ENCODE peak calls at places on chromosomes 5 and 9, in seven cellular contexts. One of them, this sample, is unnamed.

GRCh38 chr9:84238652-84239051 is 101.9 kb downstream of the SLC28A3 start:
- DNase-seq in astrocyte: no peak
- DNase-seq in H9: no peak
- DNase-seq in GM23248: no peak
- DNase-seq in A549: peak
- DNase-seq in neuronal stem cell: no peak
- DNase-seq in neural progenitor cell: no peak
- DNase-seq in this sample: no peak

GRCh38 chr9:105063665-105064247 is 135.8 kb upstream of the ABCA1 start:
- DNase-seq in astrocyte: peak
- DNase-seq in H9: no peak
- DNase-seq in GM23248: peak
- DNase-seq in A549: peak
- DNase-seq in neuronal stem cell: no peak
- DNase-seq in neural progenitor cell: no peak
- DNase-seq in this sample: no peak

GRCh38 chr5:113194125-113194524 is 217.5 kb downstream of the DCP2 start:
- DNase-seq in astrocyte: no peak
- DNase-seq in H9: no peak
- DNase-seq in GM23248: no peak
- DNase-seq in A549: no peak
- DNase-seq in neuronal stem cell: no peak
- DNase-seq in neural progenitor cell: no peak
- DNase-seq in this sample: no peak

GRCh38 chr9:86353591-86354047 is 591 bp downstream of the TUT7 start:
- DNase-seq in astrocyte: no peak
- DNase-seq in H9: no peak
- DNase-seq in GM23248: peak
- DNase-seq in A549: no peak
- DNase-seq in neuronal stem cell: no peak
- DNase-seq in neural progenitor cell: no peak
- DNase-seq in this sample: peak

GRCh38 chr9:4137234-4137633 is 162.6 kb downstream of the GLIS3 start:
- DNase-seq in astrocyte: peak
- DNase-seq in H9: no peak
- DNase-seq in GM23248: peak
- DNase-seq in A549: peak
- DNase-seq in neuronal stem cell: no peak
- DNase-seq in neural progenitor cell: no peak
- DNase-seq in this sample: no peak

GRCh38 chr5:80854583-80854982 is 105.6 kb upstream of the RASGRF2 start:
- DNase-seq in astrocyte: no peak
- DNase-seq in H9: no peak
- DNase-seq in GM23248: no peak
- DNase-seq in A549: no peak
- DNase-seq in neuronal stem cell: no peak
- DNase-seq in neural progenitor cell: no peak
- DNase-seq in this sample: no peak

GRCh38 chr9:100427366-100428263 is 672 bp downstream of the MSANTD3 start:
- DNase-seq in astrocyte: peak
- DNase-seq in H9: peak
- DNase-seq in GM23248: peak
- DNase-seq in A549: peak
- DNase-seq in neuronal stem cell: peak
- DNase-seq in neural progenitor cell: peak
- DNase-seq in this sample: peak

GRCh38 chr9:137236238-137236935 is 4.7 kb upstream of the TUBB4B start:
- DNase-seq in astrocyte: peak
- DNase-seq in H9: peak
- DNase-seq in GM23248: peak
- DNase-seq in A549: peak
- DNase-seq in neuronal stem cell: peak
- DNase-seq in neural progenitor cell: peak
- DNase-seq in this sample: peak

GRCh38 chr9:70470050-70471015 is 55.9 kb upstream of the KLF9 start:
- DNase-seq in astrocyte: no peak
- DNase-seq in H9: no peak
- DNase-seq in GM23248: peak
- DNase-seq in A549: peak
- DNase-seq in neuronal stem cell: no peak
- DNase-seq in neural progenitor cell: no peak
- DNase-seq in this sample: no peak

GRCh38 chr9:90659626-90660364 is 17.2 kb upstream of the DIRAS2 start:
- DNase-seq in astrocyte: peak
- DNase-seq in H9: no peak
- DNase-seq in GM23248: peak
- DNase-seq in A549: no peak
- DNase-seq in neuronal stem cell: no peak
- DNase-seq in neural progenitor cell: no peak
- DNase-seq in this sample: no peak

GRCh38 chr9:72029986-72030385 is 30.4 kb downstream of the C9orf57 start:
- DNase-seq in astrocyte: no peak
- DNase-seq in H9: no peak
- DNase-seq in GM23248: no peak
- DNase-seq in A549: no peak
- DNase-seq in neuronal stem cell: no peak
- DNase-seq in neural progenitor cell: no peak
- DNase-seq in this sample: no peak

GRCh38 chr5:82352146-82352791 is 74.1 kb upstream of the RPS23 start:
- DNase-seq in astrocyte: peak
- DNase-seq in H9: no peak
- DNase-seq in GM23248: peak
- DNase-seq in A549: no peak
- DNase-seq in neuronal stem cell: no peak
- DNase-seq in neural progenitor cell: no peak
- DNase-seq in this sample: no peak

GRCh38 chr5:27038476-27038875 is at the start of gene CDH9:
- DNase-seq in astrocyte: no peak
- DNase-seq in H9: peak
- DNase-seq in GM23248: no peak
- DNase-seq in A549: peak
- DNase-seq in neuronal stem cell: no peak
- DNase-seq in neural progenitor cell: peak
- DNase-seq in this sample: no peak

GRCh38 chr9:105290401-105290800 is 46.0 kb downstream of the SLC44A1 start:
- DNase-seq in astrocyte: peak
- DNase-seq in H9: no peak
- DNase-seq in GM23248: peak
- DNase-seq in A549: no peak
- DNase-seq in neuronal stem cell: no peak
- DNase-seq in neural progenitor cell: no peak
- DNase-seq in this sample: no peak

GRCh38 chr9:94014066-94014654 is 59.0 kb upstream of the BARX1 start:
- DNase-seq in astrocyte: peak
- DNase-seq in H9: no peak
- DNase-seq in GM23248: peak
- DNase-seq in A549: peak
- DNase-seq in neuronal stem cell: peak
- DNase-seq in neural progenitor cell: peak
- DNase-seq in this sample: peak

GRCh38 chr5:133782736-133783135 is 170.4 kb upstream of the FSTL4 start:
- DNase-seq in astrocyte: no peak
- DNase-seq in H9: peak
- DNase-seq in GM23248: no peak
- DNase-seq in A549: no peak
- DNase-seq in neuronal stem cell: no peak
- DNase-seq in neural progenitor cell: no peak
- DNase-seq in this sample: no peak

GRCh38 chr9:112833081-112833480 is 57.6 kb downstream of the SLC46A2 start:
- DNase-seq in astrocyte: no peak
- DNase-seq in H9: no peak
- DNase-seq in GM23248: no peak
- DNase-seq in A549: no peak
- DNase-seq in neuronal stem cell: no peak
- DNase-seq in neural progenitor cell: no peak
- DNase-seq in this sample: no peak

GRCh38 chr9:108565651-108566378 is 290.0 kb downstream of the ACTL7B start:
- DNase-seq in astrocyte: peak
- DNase-seq in H9: peak
- DNase-seq in GM23248: peak
- DNase-seq in A549: peak
- DNase-seq in neuronal stem cell: peak
- DNase-seq in neural progenitor cell: peak
- DNase-seq in this sample: peak

GRCh38 chr5:32710335-32710858 is 724 bp upstream of the NPR3 start:
- DNase-seq in astrocyte: no peak
- DNase-seq in H9: peak
- DNase-seq in GM23248: peak
- DNase-seq in A549: peak
- DNase-seq in neuronal stem cell: peak
- DNase-seq in neural progenitor cell: peak
- DNase-seq in this sample: no peak

GRCh38 chr5:32709789-32710334 is 1.3 kb upstream of the NPR3 start:
- DNase-seq in astrocyte: peak
- DNase-seq in H9: peak
- DNase-seq in GM23248: peak
- DNase-seq in A549: peak
- DNase-seq in neuronal stem cell: peak
- DNase-seq in neural progenitor cell: peak
- DNase-seq in this sample: peak

GRCh38 chr5:32711693-32712462 is 757 bp downstream of the NPR3 start:
- DNase-seq in astrocyte: peak
- DNase-seq in H9: peak
- DNase-seq in GM23248: peak
- DNase-seq in A549: peak
- DNase-seq in neuronal stem cell: peak
- DNase-seq in neural progenitor cell: peak
- DNase-seq in this sample: no peak

GRCh38 chr5:32712463-32713395 is 1.6 kb downstream of the NPR3 start:
- DNase-seq in astrocyte: no peak
- DNase-seq in H9: peak
- DNase-seq in GM23248: peak
- DNase-seq in A549: no peak
- DNase-seq in neuronal stem cell: peak
- DNase-seq in neural progenitor cell: peak
- DNase-seq in this sample: no peak

DNA sequence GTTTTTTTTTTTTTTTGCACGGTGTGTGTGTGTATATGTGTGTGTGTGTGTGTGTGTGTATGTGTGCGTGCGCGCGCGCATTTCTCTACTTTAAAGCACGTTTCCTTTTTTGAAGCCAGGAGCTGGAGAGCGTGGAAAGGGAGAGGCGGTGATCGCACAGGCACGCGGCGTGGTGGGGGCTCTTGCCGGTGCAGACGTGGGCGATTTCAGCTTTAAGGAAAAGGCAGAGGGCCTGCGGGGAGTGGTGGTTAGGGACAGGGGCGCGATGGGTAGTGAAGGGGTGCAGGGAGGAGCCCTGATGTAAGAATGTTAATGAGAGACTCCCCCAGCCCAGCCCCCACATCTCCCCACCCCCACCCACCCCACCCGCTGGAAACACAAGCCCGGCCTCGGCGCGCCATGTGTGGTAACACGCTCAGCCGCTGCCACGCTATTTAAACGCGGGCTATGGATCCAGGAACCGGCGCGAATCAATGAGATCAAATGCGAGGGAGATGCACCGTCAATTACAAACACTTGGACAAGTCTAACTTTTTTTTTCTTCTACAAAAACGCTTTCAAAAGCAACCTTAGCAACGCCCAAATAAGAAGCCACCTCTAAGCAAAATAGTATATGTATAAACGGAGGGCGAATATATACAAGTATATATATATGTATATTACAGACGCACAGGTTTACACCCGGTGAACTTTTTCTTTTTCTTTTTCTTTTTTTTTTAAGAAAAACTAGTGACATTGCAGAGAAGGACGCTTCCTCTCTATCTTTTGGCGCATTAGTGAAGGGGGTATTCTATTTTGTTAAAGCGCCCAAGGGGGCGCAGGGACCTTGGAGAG is at the start of gene NPR3:
- DNase-seq in astrocyte: no peak
- DNase-seq in H9: no peak
- DNase-seq in GM23248: peak
- DNase-seq in A549: peak
- DNase-seq in neuronal stem cell: no peak
- DNase-seq in neural progenitor cell: peak
- DNase-seq in this sample: no peak
- H3K4me2 ChIP-seq in astrocyte: peak
- H3K4me2 ChIP-seq in H9: peak
- H3K4me2 ChIP-seq in GM23248: peak
- H3K4me2 ChIP-seq in A549: peak
- H3K4me2 ChIP-seq in neuronal stem cell: peak
- H3K4me2 ChIP-seq in neural progenitor cell: peak
- H3K4me2 ChIP-seq in this sample: peak

DNA sequence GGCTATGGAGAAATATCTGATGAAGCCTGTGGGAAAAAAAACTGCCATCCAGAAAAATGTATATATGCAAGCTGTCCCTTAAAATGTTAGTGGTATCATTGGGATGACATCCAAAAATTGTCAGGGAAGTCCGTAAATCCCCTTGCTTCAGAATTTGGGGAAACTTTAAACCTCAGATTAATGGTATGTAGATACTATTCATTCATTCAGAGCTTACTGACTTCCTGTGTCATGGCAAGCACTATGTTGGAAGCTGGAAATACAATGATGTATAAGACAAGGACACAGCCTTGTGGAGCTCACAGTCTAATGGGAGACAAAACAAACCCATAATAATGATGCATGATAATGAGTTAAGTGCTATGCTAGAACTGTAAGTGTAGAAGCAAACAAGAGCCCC is 10.9 kb upstream of the MOB3B start:
- DNase-seq in astrocyte: peak
- DNase-seq in H9: no peak
- DNase-seq in GM23248: no peak
- DNase-seq in A549: no peak
- DNase-seq in neuronal stem cell: no peak
- DNase-seq in neural progenitor cell: no peak
- DNase-seq in this sample: no peak
- H3K4me2 ChIP-seq in astrocyte: no peak
- H3K4me2 ChIP-seq in H9: no peak
- H3K4me2 ChIP-seq in GM23248: no peak
- H3K4me2 ChIP-seq in A549: peak
- H3K4me2 ChIP-seq in neuronal stem cell: no peak
- H3K4me2 ChIP-seq in neural progenitor cell: no peak
- H3K4me2 ChIP-seq in this sample: no peak

GRCh38 chr9:101485873-101486692 is 47.6 kb upstream of the RNF20 start:
- DNase-seq in astrocyte: no peak
- DNase-seq in H9: peak
- DNase-seq in GM23248: peak
- DNase-seq in A549: peak
- DNase-seq in neuronal stem cell: peak
- DNase-seq in neural progenitor cell: peak
- DNase-seq in this sample: no peak
- H3K4me2 ChIP-seq in astrocyte: peak
- H3K4me2 ChIP-seq in H9: peak
- H3K4me2 ChIP-seq in GM23248: peak
- H3K4me2 ChIP-seq in A549: peak
- H3K4me2 ChIP-seq in neuronal stem cell: peak
- H3K4me2 ChIP-seq in neural progenitor cell: peak
- H3K4me2 ChIP-seq in this sample: no peak

GRCh38 chr5:2758632-2759031 is 7.2 kb upstream of the IRX2 start:
- DNase-seq in astrocyte: no peak
- DNase-seq in H9: no peak
- DNase-seq in GM23248: no peak
- DNase-seq in A549: no peak
- DNase-seq in neuronal stem cell: no peak
- DNase-seq in neural progenitor cell: no peak
- DNase-seq in this sample: no peak
- H3K4me2 ChIP-seq in astrocyte: peak
- H3K4me2 ChIP-seq in H9: no peak
- H3K4me2 ChIP-seq in GM23248: peak
- H3K4me2 ChIP-seq in A549: no peak
- H3K4me2 ChIP-seq in neuronal stem cell: no peak
- H3K4me2 ChIP-seq in neural progenitor cell: no peak
- H3K4me2 ChIP-seq in this sample: no peak

This sample was measured in MM.1S.